ENCODE peak calls at places on chromosomes 6 and 20, in six cellular contexts. G is mesendoderm; P is AG09309; X is vagina; B is H7; F is CD8-positive, alpha-beta T cell. O is an unnamed sample.

GRCh38 chr20:63186528-63187316 is 29.2 kb downstream of the YTHDF1 start:
- DNase-seq in B (peak; percentile 65), X (no peak), G (peak; percentile 36), F (no peak), P (no peak), O (no peak)

GRCh38 chr20:56542489-56543020 is 9.5 kb downstream of the FAM209B start:
- DNase-seq in G (no peak), X (no peak), P (no peak), F (no peak), B (no peak), O (no peak)

GRCh38 chr6:108497883-108498282 is 62.8 kb upstream of the FOXO3 start:
- DNase-seq in G (peak; percentile 75), B (peak; percentile 46), P (no peak), F (no peak), X (no peak), O (peak; percentile 17)

GRCh38 chr6:3610206-3610605 is 141.3 kb downstream of the PXDC1 start:
- DNase-seq in P (no peak), F (no peak), B (no peak), G (no peak), X (peak; percentile 49), O (no peak)

GRCh38 chr6:11025911-11026635 is 18.0 kb downstream of the ELOVL2 start:
- DNase-seq in P (no peak), F (no peak), X (no peak), B (no peak), G (peak; percentile 75), O (no peak)

GRCh38 chr6:81002126-81002525 is 750.4 kb downstream of the TENT5A start:
- DNase-seq in G (no peak), X (no peak), P (no peak), B (no peak), F (no peak), O (no peak)

GRCh38 chr20:577167-577791 is 32.8 kb downstream of the TCF15 start:
- DNase-seq in F (no peak), B (peak; percentile 60), P (no peak), G (peak; percentile 83), X (no peak), O (no peak)

GRCh38 chr6:43247115-43247999 is 4.1 kb downstream of the TTBK1 start:
- DNase-seq in G (peak; percentile 89), X (no peak), B (peak; percentile 99), F (peak; percentile 87), P (no peak), O (peak; percentile 87)